ENCODE peak calls at places on chromosomes 1 and 21, in nine cellular contexts. B is neural progenitor cell, E is colonic mucosa, D is IMR-90, G is prostate gland, I is thoracic aorta, Q is GM23248, R is upper lobe of left lung, U is SJSA1. N is an unnamed sample. For H3K27me3, the result is how much of the 10 kb centered on the place peaks cover.

GRCh38 chr1:55572878-55573734 is 357.9 kb upstream of the USP24 start:
- DNase-seq in R (no peak), G (no peak), U (peak), B (no peak), E (no peak), I (no peak), Q (peak), D (peak), N (peak)

GRCh38 chr1:101235696-101236545 is 898 bp upstream of the S1PR1 start:
- DNase-seq in E (peak), G (peak), Q (peak), I (no peak), R (peak), D (peak), U (peak), B (peak), N (peak)

GRCh38 chr1:116808476-116809180 is 54.4 kb downstream of the CD2 start:
- DNase-seq in I (no peak), B (no peak), Q (peak), R (no peak), E (no peak), U (no peak), D (no peak), G (peak), N (no peak)

GRCh38 chr1:114342376-114342775 is 168.6 kb downstream of the TRIM33 start:
- DNase-seq in Q (no peak), E (no peak), D (no peak), G (no peak), U (no peak), I (no peak), R (peak), B (no peak), N (peak)

GRCh38 chr1:184506501-184506900 is 119.7 kb downstream of the C1orf21 start:
- DNase-seq in B (no peak), D (no peak), E (no peak), I (no peak), G (no peak), U (no peak), Q (no peak), R (no peak), N (no peak)

GRCh38 chr1:147167361-147167760 is 4.9 kb downstream of the PRKAB2 start:
- DNase-seq in E (no peak), G (no peak), Q (peak), D (peak), B (no peak), U (peak), R (no peak), I (no peak), N (peak)

GRCh38 chr1:58908539-58909161 is 124.8 kb upstream of the JUN start:
- DNase-seq in R (no peak), I (no peak), B (no peak), E (no peak), U (no peak), G (no peak), Q (peak), D (peak), N (no peak)

GRCh38 chr1:176174108-176174507 is 33.0 kb downstream of the COP1 start:
- DNase-seq in G (no peak), R (no peak), U (peak), D (peak), Q (peak), E (no peak), B (no peak), I (no peak), N (peak)

GRCh38 chr1:225431081-225431863 is 3.4 kb upstream of the LBR start:
- DNase-seq in D (no peak), G (no peak), R (no peak), I (no peak), U (no peak), Q (no peak), E (peak), B (no peak), N (no peak)

GRCh38 chr1:65423884-65424655 is 3.6 kb downstream of the LEPR start:
- DNase-seq in Q (peak), G (no peak), D (peak), R (no peak), E (no peak), I (no peak), B (no peak), U (peak), N (peak)

GRCh38 chr1:30787266-30787665 is 29.7 kb upstream of the LAPTM5 start:
- DNase-seq in R (no peak), I (no peak), G (no peak), B (no peak), Q (no peak), U (no peak), D (no peak), E (no peak), N (no peak)

DNA sequence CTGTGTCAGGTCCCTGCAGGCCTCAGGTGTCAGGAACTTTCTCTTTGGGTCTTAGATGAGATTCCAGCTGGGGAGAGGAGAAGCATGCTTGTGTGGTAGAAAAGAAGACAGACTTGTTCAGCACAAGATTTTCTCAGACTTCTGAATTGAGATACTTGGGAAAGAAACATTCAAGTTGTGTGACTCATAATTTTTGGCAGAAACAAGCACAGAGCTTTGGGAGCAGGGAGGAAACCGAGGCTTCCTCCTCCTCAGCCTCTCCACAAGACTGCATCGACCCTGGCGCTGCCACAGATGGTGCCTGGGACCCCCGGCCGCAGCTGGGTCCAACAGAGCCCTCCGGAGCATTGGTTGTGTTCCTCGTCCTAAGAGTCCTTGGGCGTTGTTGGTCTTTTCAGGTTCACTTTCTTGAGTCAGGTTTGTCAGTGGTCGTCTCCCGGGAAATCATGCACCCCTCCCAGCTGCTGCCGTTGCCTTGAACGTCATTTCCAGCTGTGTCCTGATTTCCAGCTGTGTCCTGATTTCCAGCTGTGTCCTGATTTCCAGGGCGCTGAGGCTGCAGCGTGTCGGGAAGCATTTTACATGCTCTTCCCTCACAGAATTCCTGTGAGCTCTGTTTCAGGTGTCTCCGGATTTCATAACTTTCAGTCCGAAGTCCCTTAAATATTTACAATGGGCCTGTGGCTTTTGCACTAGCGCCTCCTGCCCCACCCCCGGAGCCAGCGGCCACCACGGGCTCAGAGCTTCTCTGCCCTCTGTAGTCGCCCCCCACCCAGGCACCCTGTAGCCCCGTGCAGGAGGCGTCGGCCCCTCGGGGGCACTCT is 66.5 kb downstream of the COL18A1 start:
- DNase-seq in U (peak), B (no peak), E (no peak), Q (peak), R (no peak), D (peak), G (no peak), I (no peak), N (peak)
- H3K4me3 ChIP-seq in U (peak), B (no peak), E (no peak), Q (peak), R (no peak), D (no peak), G (no peak), I (peak), N (peak)

DNA sequence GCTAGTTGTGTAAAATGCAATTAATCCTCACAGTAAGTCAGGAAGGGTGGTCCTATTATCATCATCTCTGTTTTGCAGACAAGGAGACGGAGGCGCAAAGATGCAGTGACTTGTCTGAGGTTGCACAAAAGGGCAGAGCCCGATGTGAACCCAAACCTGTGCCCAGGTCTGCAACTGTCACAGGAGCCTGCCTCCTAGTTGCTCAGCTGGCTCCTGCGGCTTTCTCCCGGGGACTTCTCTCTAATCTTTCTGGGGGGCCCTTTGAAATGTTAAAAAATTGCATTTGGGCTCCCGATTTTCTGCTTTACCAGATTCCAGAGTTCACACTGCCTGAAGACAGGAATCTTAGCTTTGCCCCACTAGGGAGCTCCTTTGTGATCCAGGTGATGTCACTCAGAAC is 9.4 kb downstream of the CNR2 start:
- DNase-seq in G (no peak), I (no peak), U (no peak), Q (no peak), R (no peak), D (no peak), E (no peak), B (no peak), N (no peak)
- H3K27me3 ChIP-seq in G (under half), I (under half), U (under half), Q (under half), R (under half), D (half or more), E (under half), B (half or more), N (under half)

DNA sequence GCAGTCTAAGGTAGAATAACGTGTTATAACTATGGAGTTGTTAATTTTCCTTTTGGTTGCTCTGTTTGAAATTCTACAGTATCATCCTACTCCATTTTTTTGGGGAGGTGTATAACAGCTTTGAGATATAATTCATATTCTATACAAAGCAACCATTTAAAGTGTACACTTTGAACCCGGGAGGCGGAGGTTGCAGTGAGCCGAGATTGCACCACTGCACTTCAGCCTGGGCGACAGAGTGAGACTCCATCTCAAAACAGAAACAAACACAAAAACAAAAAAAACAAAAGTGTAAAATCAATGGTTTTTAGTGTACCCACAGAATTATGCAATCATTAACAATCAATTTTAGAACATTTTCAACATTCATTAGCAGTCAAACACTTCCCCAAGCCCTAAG is 33.8 kb downstream of the CNIH4 start:
- DNase-seq in R (no peak), E (no peak), U (no peak), B (no peak), G (no peak), D (no peak), I (no peak), Q (no peak), N (no peak)
- H3K27ac ChIP-seq in R (no peak), E (no peak), U (no peak), B (no peak), G (no peak), D (no peak), I (no peak), Q (no peak), N (no peak)

DNA sequence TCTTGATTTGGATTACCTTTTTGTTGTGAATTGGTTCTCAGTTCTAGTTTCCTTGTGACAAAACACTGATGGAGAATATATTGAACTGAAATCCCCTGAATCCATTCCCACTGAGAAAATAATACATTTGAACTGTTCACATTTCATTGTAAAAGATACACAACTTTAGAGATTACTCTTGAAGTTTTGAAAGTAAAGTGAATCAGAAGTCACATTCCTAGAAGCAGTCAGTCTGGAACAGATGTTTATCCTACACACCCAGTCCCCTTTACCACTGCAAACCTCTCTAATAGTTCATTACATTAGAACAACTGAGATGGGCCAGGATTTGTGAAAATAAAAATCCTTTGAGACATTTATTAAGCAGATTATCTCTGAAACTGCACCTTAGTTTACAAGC is 3.4 kb downstream of the RERE start:
- DNase-seq in Q (peak), R (no peak), I (no peak), D (peak), U (no peak), E (no peak), B (no peak), G (no peak), N (no peak)
- H3K4me3 ChIP-seq in Q (no peak), R (no peak), I (no peak), D (no peak), U (no peak), E (no peak), B (no peak), G (no peak), N (no peak)

DNA sequence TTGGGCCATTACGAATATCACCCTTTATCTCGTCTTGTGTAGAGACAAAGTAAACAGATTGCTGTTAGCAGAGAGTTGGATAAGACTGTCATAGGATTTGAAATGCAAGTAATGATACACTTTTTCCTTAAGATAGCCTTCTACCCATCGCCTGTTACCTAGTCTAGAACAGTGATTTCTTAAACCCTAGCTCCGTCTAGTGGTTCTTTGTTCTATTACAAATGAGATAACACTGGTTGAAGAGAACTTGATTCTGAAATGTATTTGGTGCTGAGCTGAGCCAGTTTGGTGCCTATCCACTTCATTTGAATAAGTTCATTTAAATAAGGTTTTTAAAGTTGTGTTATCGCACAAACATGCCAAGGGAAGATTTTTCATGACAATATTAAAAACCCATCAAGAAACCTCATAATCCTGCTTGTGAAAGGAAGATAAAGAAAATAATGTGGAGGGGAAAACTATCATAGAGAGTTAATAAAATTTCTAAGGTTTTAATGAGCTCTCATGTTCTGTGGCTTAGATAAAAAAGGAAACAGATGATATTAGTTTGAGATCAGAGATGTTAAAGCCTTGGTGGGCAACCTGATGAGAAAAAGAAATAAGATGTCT is 1.5 kb upstream of the KCNH1 start:
- DNase-seq in G (no peak), I (no peak), U (peak), Q (peak), B (peak), R (no peak), D (peak), E (no peak), N (peak)
- H3K27me3 ChIP-seq in G (under half), I (under half), U (under half), Q (under half), B (under half), R (under half), D (under half), E (under half), N (under half)

GRCh38 chr1:56934400-56935080 is 31.3 kb downstream of the C8B start:
- DNase-seq in G (no peak), U (no peak), B (no peak), D (peak), E (no peak), Q (peak), R (no peak), I (no peak), N (no peak)

GRCh38 chr1:56940039-56940438 is 25.8 kb downstream of the C8B start:
- DNase-seq in G (no peak), U (no peak), I (no peak), B (no peak), E (no peak), Q (no peak), R (no peak), D (no peak), N (no peak)

GRCh38 chr1:56939209-56939608 is 26.6 kb downstream of the C8B start:
- DNase-seq in D (no peak), G (no peak), I (no peak), U (no peak), R (no peak), Q (no peak), E (no peak), B (no peak), N (no peak)

GRCh38 chr1:56933606-56934005 is 32.2 kb downstream of the C8B start:
- DNase-seq in Q (no peak), B (no peak), R (no peak), D (no peak), U (no peak), E (no peak), G (no peak), I (no peak), N (no peak)

DNA sequence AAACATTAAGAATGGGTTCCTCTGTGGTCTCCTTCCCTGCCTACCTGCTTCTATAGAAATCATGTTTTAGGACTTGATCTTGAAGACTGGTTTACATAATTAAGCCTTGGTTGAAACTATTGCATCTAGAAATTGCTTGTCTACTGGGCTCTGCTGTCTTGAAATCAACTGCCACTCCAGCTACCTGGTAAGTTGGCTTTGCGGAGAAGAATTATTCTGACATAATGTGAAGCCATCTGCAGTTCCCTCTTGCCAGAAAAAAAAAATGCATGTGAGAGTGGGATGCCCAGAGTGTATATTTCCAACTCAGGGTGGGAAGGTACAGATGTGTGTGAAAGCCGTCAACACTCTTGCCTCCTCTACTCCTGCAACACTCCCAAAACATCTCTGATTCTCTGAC is 27.2 kb downstream of the C8B start:
- DNase-seq in Q (no peak), R (no peak), D (no peak), B (no peak), G (no peak), U (no peak), E (no peak), I (no peak), N (no peak)
- H3K27ac ChIP-seq in Q (no peak), R (no peak), D (no peak), B (no peak), G (no peak), U (no peak), E (no peak), I (no peak), N (no peak)

DNA sequence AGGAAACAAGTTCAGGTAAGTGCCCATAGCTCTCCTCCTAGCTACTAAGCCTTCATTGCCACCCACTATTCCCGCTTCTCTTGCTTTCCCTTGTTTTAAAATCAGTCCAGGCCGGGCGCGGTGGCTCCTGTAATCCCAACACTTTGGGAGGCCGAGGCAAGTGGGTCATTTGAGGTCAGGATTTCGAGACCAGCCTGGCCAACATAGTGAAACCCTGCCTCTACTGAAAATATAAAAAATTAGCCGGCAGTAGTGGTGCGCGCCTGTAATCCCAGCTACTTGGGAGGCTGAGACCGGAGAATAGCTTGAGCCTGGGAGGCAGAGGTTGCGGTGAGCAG is 4.4 kb upstream of the CTTNBP2NL start:
- DNase-seq in E (no peak), I (no peak), B (no peak), G (no peak), U (no peak), D (no peak), R (no peak), Q (no peak), N (no peak)
- H3K4me3 ChIP-seq in E (peak), I (peak), B (no peak), G (no peak), U (peak), D (no peak), R (no peak), Q (peak), N (no peak)

GRCh38 chr21:26965091-26965566 is 1.8 kb downstream of the ADAMTS5 start:
- DNase-seq in R (no peak), G (no peak), I (no peak), B (no peak), U (no peak), E (no peak), Q (peak), D (no peak), N (no peak)
- H3K27me3 ChIP-seq in R (under half), G (under half), I (under half), B (half or more), U (under half), E (under half), Q (under half), D (under half), N (under half)

N was measured in fibroblast of lung.